ENCODE peak calls at places on chromosomes 13 and 19, in four cellular contexts. M is HepG2, P is GM12878, D is K562. C is an unnamed sample.

GRCh38 chr13:45325806-45326205 is 15.2 kb downstream of the TPT1 start:
- DNase-seq in M (peak; percentile 62), P (no peak), D (no peak), C (no peak)

GRCh38 chr19:46660601-46661019 is 372 bp downstream of the DACT3 start:
- DNase-seq in M (no peak), P (no peak), D (peak; percentile 56), C (no peak)

GRCh38 chr13:50670847-50671542 is 172.5 kb downstream of the DLEU7 start:
- DNase-seq in M (no peak), P (no peak), D (no peak), C (no peak)

GRCh38 chr13:39951301-39951700 is 295.8 kb downstream of the COG6 start:
- DNase-seq in M (no peak), P (no peak), D (no peak), C (no peak)

GRCh38 chr19:50739841-50740426 is 16.8 kb downstream of the CLEC11A start:
- DNase-seq in M (no peak), P (no peak), D (no peak), C (no peak)

GRCh38 chr19:1671716-1672037 is 19.3 kb upstream of the TCF3 start:
- DNase-seq in M (no peak), P (no peak), D (peak; percentile 75), C (peak; percentile 42)

GRCh38 chr13:64556391-64556790 is 2673.7 kb downstream of the PCDH9 start:
- DNase-seq in M (no peak), P (no peak), D (no peak), C (no peak)

GRCh38 chr19:14916848-14917247 is 24.4 kb upstream of the OR7C2 start:
- DNase-seq in M (no peak), P (no peak), D (no peak), C (peak; percentile 2)

GRCh38 chr13:99821741-99822140 is 149.8 kb downstream of the ZIC5 start:
- DNase-seq in M (no peak), P (no peak), D (no peak), C (no peak)

GRCh38 chr13:46778879-46779278 is 18.1 kb downstream of the ESD start:
- DNase-seq in M (no peak), P (no peak), D (no peak), C (no peak)

GRCh38 chr19:2500861-2501260 is 24.9 kb downstream of the GADD45B start:
- DNase-seq in M (no peak), P (no peak), D (no peak), C (no peak)

GRCh38 chr13:94309997-94310842 is 169.3 kb downstream of the DCT start:
- DNase-seq in M (no peak), P (no peak), D (no peak), C (no peak)

GRCh38 chr19:42634409-42635232 is 39.9 kb upstream of the CEACAM8 start:
- DNase-seq in M (peak; percentile 32), P (no peak), D (peak; percentile 48), C (peak; percentile 71)

GRCh38 chr13:40613192-40613818 is 53.1 kb downstream of the FOXO1 start:
- DNase-seq in M (no peak), P (peak; percentile 64), D (no peak), C (no peak)

GRCh38 chr13:94550030-94550738 is 45.8 kb downstream of the TGDS start:
- DNase-seq in M (peak; percentile 21), P (peak; percentile 4), D (no peak), C (peak; percentile 62)

GRCh38 chr19:1309977-1310852 is 24.5 kb downstream of the EFNA2 start:
- DNase-seq in M (no peak), P (no peak), D (no peak), C (no peak)

GRCh38 chr19:3358919-3359849 is 7.2 kb upstream of the NFIC start:
- DNase-seq in M (no peak), P (no peak), D (peak; percentile 95), C (no peak)

GRCh38 chr19:38743394-38744297 is 628 bp downstream of the CAPN12 start:
- DNase-seq in M (no peak), P (no peak), D (no peak), C (no peak)

GRCh38 chr13:109301711-109302110 is 484.7 kb downstream of the IRS2 start:
- DNase-seq in M (no peak), P (no peak), D (no peak), C (no peak)

GRCh38 chr13:99086149-99086868 is 108.4 kb upstream of the DOCK9 start:
- DNase-seq in M (no peak), P (no peak), D (peak; percentile 77), C (peak; percentile 43)

DNA sequence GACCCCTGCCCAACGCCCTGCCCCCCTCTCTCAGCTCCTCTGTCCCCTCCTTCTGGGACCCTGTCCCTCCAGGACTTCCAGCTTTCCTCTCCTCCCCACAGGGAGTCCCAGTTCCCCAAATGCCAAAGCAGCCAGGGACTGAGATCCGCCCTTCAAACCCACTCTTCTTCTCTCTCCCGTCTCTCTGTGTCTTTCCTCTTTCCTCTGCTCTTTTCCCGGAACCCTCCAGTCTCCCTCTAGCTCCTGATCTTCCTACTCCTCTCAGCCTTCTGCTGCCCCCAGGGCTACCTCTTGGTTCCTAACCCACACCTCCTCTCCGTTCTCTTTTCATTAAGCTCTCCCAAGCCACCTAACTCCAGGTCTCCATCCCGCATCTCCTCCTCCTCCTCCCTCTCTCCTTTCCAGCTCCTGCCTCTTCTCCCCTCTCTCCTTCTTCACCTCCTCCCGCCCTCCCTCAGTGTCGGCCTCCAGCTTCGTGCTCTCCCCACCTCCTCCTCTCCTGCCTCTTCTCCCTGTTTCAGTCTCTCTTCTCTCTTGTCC is at the start of gene CA11:
- DNase-seq in M (no peak), P (no peak), D (no peak), C (no peak)
- TF ChIP-seq REST in M (no peak), P (no peak), D (no peak), C (no peak)

DNA sequence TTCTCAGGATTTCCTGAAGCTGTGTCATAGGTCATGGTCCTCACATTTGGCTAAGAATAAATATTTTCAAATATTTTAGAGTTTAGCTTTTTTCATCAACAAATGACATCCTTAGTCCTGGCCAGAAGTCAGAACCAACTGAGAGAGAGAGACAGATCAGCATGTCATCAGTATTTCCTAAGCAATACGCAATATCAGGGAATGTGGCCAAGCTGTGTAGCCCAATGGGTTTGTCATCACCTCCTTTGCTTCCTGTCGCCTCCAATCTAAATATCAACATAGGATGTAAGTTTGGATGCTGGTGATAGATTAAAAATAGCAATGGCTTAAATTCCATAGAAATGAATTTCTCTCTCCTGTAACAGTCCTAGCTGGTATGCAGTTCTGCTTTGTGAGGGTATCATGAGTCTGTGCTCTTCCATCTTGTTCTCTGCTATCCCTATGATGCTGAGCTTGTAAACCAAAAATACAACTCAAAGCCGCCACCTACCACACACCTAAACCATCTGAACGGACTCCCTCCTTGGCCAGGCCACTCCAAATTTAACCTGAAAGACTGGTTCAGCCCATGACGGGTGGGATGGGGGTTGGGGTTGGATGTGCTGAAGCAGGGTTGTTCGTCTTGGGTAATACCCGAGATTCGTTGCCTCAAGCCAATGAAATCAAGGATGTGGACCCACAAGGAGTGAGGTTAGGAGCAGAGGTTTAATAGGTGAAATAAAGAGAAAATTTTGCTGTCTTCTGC is 10.0 kb upstream of the IGSF23 start:
- DNase-seq in M (no peak), P (no peak), D (no peak), C (no peak)
- TF ChIP-seq USF2 in M (no peak), P (no peak), D (no peak), C (no peak)

DNA sequence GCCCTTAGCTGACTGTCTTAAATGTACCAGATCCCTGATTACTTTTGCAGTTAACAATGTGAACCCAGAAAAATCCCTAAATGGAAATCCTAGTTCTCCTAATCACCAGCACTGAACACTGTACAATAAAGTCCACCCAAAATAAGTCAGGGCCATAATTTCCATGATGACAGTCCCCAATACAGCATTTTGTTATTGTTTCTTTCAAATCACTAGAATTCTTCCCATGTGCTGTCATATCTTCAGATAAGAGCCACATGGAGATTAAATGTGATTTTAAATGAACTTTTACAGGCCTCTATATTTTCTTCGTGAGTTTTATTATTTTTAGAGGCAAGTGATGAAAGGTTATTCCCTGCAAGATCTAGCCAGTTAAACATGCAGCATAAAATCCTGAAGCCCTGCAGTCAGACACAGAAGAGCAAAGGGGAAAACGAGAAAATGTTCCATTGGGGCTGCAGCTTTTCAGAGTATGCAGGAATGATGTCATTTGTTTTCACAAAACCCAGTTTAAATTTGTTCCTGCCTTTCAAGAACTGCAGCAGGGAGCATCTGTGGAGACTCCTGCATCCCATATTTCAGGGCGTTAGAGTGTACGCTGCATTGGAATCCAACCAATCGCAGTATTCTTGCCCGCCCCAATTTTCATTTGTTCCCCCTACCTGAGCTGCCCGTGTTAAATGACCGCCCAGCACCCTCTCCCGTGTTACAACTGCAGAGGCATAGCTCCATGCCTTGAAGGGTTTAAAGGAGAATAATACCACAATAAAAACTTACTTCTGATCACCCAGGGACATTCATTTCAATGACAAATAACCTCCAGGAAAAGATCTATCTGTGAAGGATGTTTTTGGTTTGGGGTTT is 167.2 kb upstream of the KLF12 start:
- DNase-seq in M (no peak), P (no peak), D (no peak), C (no peak)
- TF ChIP-seq ESRRA in M (no peak), P (no peak), D (no peak), C (no peak)

GRCh38 chr13:102567857-102568256 is 28.9 kb upstream of the TPP2 start:
- DNase-seq in M (no peak), P (no peak), D (no peak), C (no peak)
- TF ChIP-seq REST in M (peak; percentile 78), P (peak; percentile 50), D (no peak), C (peak; percentile 46)

DNA sequence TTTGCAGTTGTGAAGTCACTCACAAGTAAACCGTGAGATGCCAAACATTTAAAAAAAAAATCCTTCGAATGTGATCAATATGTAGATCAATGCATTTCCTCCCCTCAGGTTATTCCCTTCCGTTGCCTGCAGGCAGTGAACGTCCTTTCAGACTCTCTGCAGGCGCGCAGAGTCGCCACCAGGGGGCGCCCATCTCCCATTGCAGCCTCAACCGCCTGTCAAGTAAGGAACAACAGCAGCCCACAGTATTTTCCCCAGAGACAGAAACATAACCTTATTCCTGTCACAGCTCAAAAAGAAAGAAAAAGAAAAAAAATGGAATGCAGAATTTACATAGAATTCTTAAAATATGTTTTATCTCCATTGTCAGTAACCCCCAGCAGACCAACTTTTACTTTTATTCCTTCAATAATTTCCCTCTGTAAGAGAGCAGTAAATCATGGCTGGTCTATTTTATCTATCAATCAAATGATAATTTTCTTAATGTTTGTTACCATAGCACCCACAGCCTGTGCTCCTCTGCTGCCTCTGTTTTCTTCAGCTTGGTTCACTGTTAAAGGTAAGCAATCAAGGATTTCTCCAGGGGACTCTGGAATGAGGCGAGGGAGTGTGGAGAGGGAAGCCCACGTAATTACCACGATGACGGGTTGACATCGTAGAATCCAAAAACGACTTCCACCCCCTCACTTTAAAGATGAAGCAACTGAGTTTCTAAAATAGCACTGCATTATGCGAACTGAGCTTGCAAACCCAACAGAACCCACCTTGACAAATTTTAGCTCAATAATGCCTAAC is 637.6 kb upstream of the ARGLU1 start:
- DNase-seq in M (peak; percentile 31), P (no peak), D (peak; percentile 64), C (peak; percentile 45)
- TF ChIP-seq USF2 in M (no peak), P (no peak), D (no peak), C (no peak)

C was measured in A549.